ENCODE peak calls at places on chromosome 5, in four cellular contexts. One of them, this sample, is unnamed.

GRCh38 chr5:58265531-58265930 is 194.4 kb downstream of the PLK2 start:
- DNase-seq in IMR-90: no peak
- DNase-seq in HCEC 1CT: no peak
- DNase-seq in stimulated activated CD4-positive, alpha-beta T cell treated with anti-CD3 and anti-CD28 coated beads, Interleukin-4, amount 100 ng/mL, for 1 hour: no peak
- DNase-seq in this sample: no peak

GRCh38 chr5:14996997-14997396 is 125.4 kb upstream of the ANKH start:
- DNase-seq in IMR-90: no peak
- DNase-seq in HCEC 1CT: no peak
- DNase-seq in stimulated activated CD4-positive, alpha-beta T cell treated with anti-CD3 and anti-CD28 coated beads, Interleukin-4, amount 100 ng/mL, for 1 hour: no peak
- DNase-seq in this sample: no peak

GRCh38 chr5:140632366-140633080 is 452 bp downstream of the CD14 start:
- DNase-seq in IMR-90: peak; percentile 54
- DNase-seq in HCEC 1CT: peak; percentile 22
- DNase-seq in stimulated activated CD4-positive, alpha-beta T cell treated with anti-CD3 and anti-CD28 coated beads, Interleukin-4, amount 100 ng/mL, for 1 hour: peak; percentile 53
- DNase-seq in this sample: peak; percentile 23

GRCh38 chr5:112419050-112419595 is at the start of gene EPB41L4A:
- DNase-seq in IMR-90: no peak
- DNase-seq in HCEC 1CT: no peak
- DNase-seq in stimulated activated CD4-positive, alpha-beta T cell treated with anti-CD3 and anti-CD28 coated beads, Interleukin-4, amount 100 ng/mL, for 1 hour: no peak
- DNase-seq in this sample: no peak

GRCh38 chr5:10563132-10563939 is 534 bp upstream of the ANKRD33B start:
- DNase-seq in IMR-90: peak; percentile 45
- DNase-seq in HCEC 1CT: peak; percentile 25
- DNase-seq in stimulated activated CD4-positive, alpha-beta T cell treated with anti-CD3 and anti-CD28 coated beads, Interleukin-4, amount 100 ng/mL, for 1 hour: peak; percentile 55
- DNase-seq in this sample: no peak

GRCh38 chr5:54310433-54311177 is at the start of gene ARL15:
- DNase-seq in IMR-90: peak; percentile 96
- DNase-seq in HCEC 1CT: peak; percentile 98
- DNase-seq in stimulated activated CD4-positive, alpha-beta T cell treated with anti-CD3 and anti-CD28 coated beads, Interleukin-4, amount 100 ng/mL, for 1 hour: peak; percentile 97
- DNase-seq in this sample: peak; percentile 90

GRCh38 chr5:57035955-57036354 is 84.0 kb upstream of the MIER3 start:
- DNase-seq in IMR-90: no peak
- DNase-seq in HCEC 1CT: no peak
- DNase-seq in stimulated activated CD4-positive, alpha-beta T cell treated with anti-CD3 and anti-CD28 coated beads, Interleukin-4, amount 100 ng/mL, for 1 hour: no peak
- DNase-seq in this sample: no peak

GRCh38 chr5:147408980-147409379 is 100.9 kb downstream of the DPYSL3 start:
- DNase-seq in IMR-90: peak; percentile 42
- DNase-seq in HCEC 1CT: no peak
- DNase-seq in stimulated activated CD4-positive, alpha-beta T cell treated with anti-CD3 and anti-CD28 coated beads, Interleukin-4, amount 100 ng/mL, for 1 hour: no peak
- DNase-seq in this sample: no peak

GRCh38 chr5:51889703-51890102 is 506.5 kb downstream of the ISL1 start:
- DNase-seq in IMR-90: no peak
- DNase-seq in HCEC 1CT: no peak
- DNase-seq in stimulated activated CD4-positive, alpha-beta T cell treated with anti-CD3 and anti-CD28 coated beads, Interleukin-4, amount 100 ng/mL, for 1 hour: no peak
- DNase-seq in this sample: no peak

GRCh38 chr5:6615416-6615815 is 17.4 kb downstream of the NSUN2 start:
- DNase-seq in IMR-90: no peak
- DNase-seq in HCEC 1CT: no peak
- DNase-seq in stimulated activated CD4-positive, alpha-beta T cell treated with anti-CD3 and anti-CD28 coated beads, Interleukin-4, amount 100 ng/mL, for 1 hour: no peak
- DNase-seq in this sample: peak; percentile 61